ENCODE peak calls at places on chromosomes 13 and 19, in seven cellular contexts. I is stomach, D is uterus, C is IMR-90, L is A549, M is heart left ventricle, H is ovary. Y is an unnamed sample. For H3K9me3, the result is how much of the 10 kb centered on the place peaks cover.

GRCh38 chr13:97276862-97277269 is 54.7 kb downstream of the MBNL2 start:
- DNase-seq in I (no peak), M (no peak), L (no peak), H (no peak), C (no peak), D (no peak), Y (no peak)

GRCh38 chr19:56720281-56720680 is 48.7 kb upstream of the ZNF835 start:
- DNase-seq in H (peak), D (peak), C (no peak), I (no peak), M (no peak), L (no peak), Y (no peak)

GRCh38 chr19:57171551-57172081 is 4.3 kb upstream of the DUXA start:
- DNase-seq in I (no peak), H (peak), L (peak), M (peak), C (peak), D (peak), Y (no peak)

GRCh38 chr19:29624489-29625210 is 18.6 kb downstream of the POP4 start:
- DNase-seq in I (no peak), L (no peak), H (no peak), M (no peak), C (peak), D (no peak), Y (no peak)

GRCh38 chr13:111897178-111897845 is 169.6 kb upstream of the SOX1 start:
- DNase-seq in D (no peak), I (no peak), L (no peak), H (no peak), M (no peak), C (no peak), Y (no peak)

GRCh38 chr13:73038064-73038463 is 20.7 kb upstream of the KLF5 start:
- DNase-seq in I (no peak), C (no peak), D (no peak), M (no peak), L (no peak), H (no peak), Y (no peak)

GRCh38 chr13:26325876-26326275 is 71.9 kb downstream of the CDK8 start:
- DNase-seq in H (no peak), C (peak), M (no peak), I (no peak), D (no peak), L (no peak), Y (no peak)

GRCh38 chr19:15328312-15328711 is 4.0 kb downstream of the BRD4 start:
- DNase-seq in L (no peak), M (no peak), C (no peak), I (no peak), H (no peak), D (no peak), Y (no peak)

GRCh38 chr13:82330499-82330898 is 1551.8 kb downstream of the SLITRK1 start:
- DNase-seq in D (no peak), M (no peak), H (no peak), C (no peak), L (no peak), I (no peak), Y (no peak)

GRCh38 chr13:35953537-35954206 is 177.5 kb downstream of the DCLK1 start:
- DNase-seq in C (peak), D (peak), H (peak), I (peak), M (peak), L (peak), Y (no peak)

GRCh38 chr19:34975056-34975455 is 11.0 kb upstream of the ZNF792 start:
- DNase-seq in C (no peak), L (no peak), M (no peak), D (no peak), I (no peak), H (no peak), Y (no peak)

GRCh38 chr13:24629320-24629719 is 50.9 kb upstream of the ATP12A start:
- DNase-seq in L (no peak), H (no peak), D (no peak), M (no peak), I (no peak), C (no peak), Y (no peak)

GRCh38 chr13:33179463-33179862 is 106.1 kb downstream of the STARD13 start:
- DNase-seq in C (no peak), H (no peak), M (no peak), D (no peak), L (no peak), I (no peak), Y (no peak)

GRCh38 chr19:45107621-45108170 is 14.7 kb downstream of the PPP1R37 start:
- DNase-seq in L (no peak), D (no peak), H (no peak), C (no peak), I (no peak), M (no peak), Y (no peak)

GRCh38 chr13:95323930-95324662 is 22.8 kb upstream of the ABCC4 start:
- DNase-seq in I (no peak), L (no peak), D (no peak), H (no peak), M (no peak), C (no peak), Y (no peak)

GRCh38 chr13:85558118-85558517 is 241.1 kb downstream of the SLITRK6 start:
- DNase-seq in D (no peak), I (no peak), M (no peak), L (no peak), C (no peak), H (no peak), Y (no peak)

GRCh38 chr13:46575843-46576242 is 22.9 kb downstream of the LRCH1 start:
- DNase-seq in C (peak), I (no peak), M (peak), D (no peak), H (no peak), L (no peak), Y (no peak)

GRCh38 chr13:33543631-33544030 is 258.1 kb upstream of the STARD13 start:
- DNase-seq in D (no peak), M (no peak), H (no peak), L (no peak), I (no peak), C (no peak), Y (no peak)

GRCh38 chr19:51546650-51547396 is 15.4 kb upstream of the SIGLEC6 start:
- DNase-seq in D (no peak), L (no peak), C (peak), M (no peak), I (no peak), H (no peak), Y (no peak)

GRCh38 chr13:30165791-30166190 is 141.6 kb downstream of the KATNAL1 start:
- DNase-seq in L (no peak), M (no peak), H (no peak), I (no peak), D (no peak), C (no peak), Y (no peak)

GRCh38 chr19:18340237-18340989 is at the start of gene PGPEP1:
- DNase-seq in M (peak), L (no peak), H (peak), D (peak), C (peak), I (peak), Y (no peak)

GRCh38 chr19:8023371-8023770 is 17.9 kb upstream of the ELAVL1 start:
- DNase-seq in M (no peak), D (no peak), C (no peak), H (no peak), I (no peak), L (no peak), Y (no peak)

GRCh38 chr13:100550433-100550832 is 38.2 kb downstream of the GGACT start:
- DNase-seq in M (no peak), L (no peak), C (peak), I (no peak), H (peak), D (peak), Y (no peak)

GRCh38 chr13:113558461-113558860 is 26.1 kb upstream of the TFDP1 start:
- DNase-seq in C (no peak), I (peak), M (no peak), D (no peak), L (no peak), H (no peak), Y (no peak)

GRCh38 chr19:39871362-39871761 is 25.2 kb upstream of the FBL start:
- DNase-seq in H (no peak), M (no peak), L (no peak), C (no peak), D (no peak), I (no peak), Y (no peak)

GRCh38 chr19:3270908-3271307 is 46.4 kb downstream of the CELF5 start:
- DNase-seq in D (no peak), L (no peak), I (no peak), H (no peak), M (no peak), C (peak), Y (no peak)

GRCh38 chr19:11480927-11481776 is at the start of gene ELAVL3:
- DNase-seq in I (no peak), C (no peak), M (no peak), D (no peak), L (no peak), H (no peak), Y (no peak)

GRCh38 chr13:38226496-38226895 is 123.2 kb upstream of the UFM1 start:
- DNase-seq in I (no peak), C (no peak), M (no peak), D (no peak), L (no peak), H (no peak), Y (no peak)

GRCh38 chr13:38223093-38223492 is 126.6 kb upstream of the UFM1 start:
- DNase-seq in L (no peak), C (peak), H (no peak), D (peak), M (no peak), I (no peak), Y (no peak)

GRCh38 chr13:38228322-38228721 is 121.3 kb upstream of the UFM1 start:
- DNase-seq in I (no peak), L (no peak), M (no peak), C (no peak), D (no peak), H (no peak), Y (no peak)
- H3K4me3 ChIP-seq in I (no peak), L (no peak), M (no peak), C (no peak), D (no peak), H (no peak), Y (no peak)

GRCh38 chr19:867855-868457 is 8.5 kb downstream of the CFD start:
- DNase-seq in D (no peak), L (no peak), I (no peak), C (no peak), M (no peak), H (no peak), Y (no peak)
- H3K9me3 ChIP-seq in D (under half), L (under half), I (under half), C (under half), M (under half), H (under half), Y (under half)

GRCh38 chr19:41919948-41920712 is 8.1 kb downstream of the ERFL start:
- DNase-seq in C (no peak), M (no peak), H (no peak), I (no peak), L (no peak), D (no peak), Y (no peak)
- TF ChIP-seq POLR2A in C (no peak), M (no peak), H (no peak), I (no peak), L (no peak), D (no peak), Y (no peak)

GRCh38 chr19:49513746-49514118 is 1.3 kb downstream of the FCGRT start:
- DNase-seq in H (no peak), M (no peak), I (no peak), D (no peak), C (no peak), L (no peak), Y (no peak)
- H3K4me3 ChIP-seq in H (peak), M (peak), I (peak), D (no peak), C (peak), L (peak), Y (peak)

DNA sequence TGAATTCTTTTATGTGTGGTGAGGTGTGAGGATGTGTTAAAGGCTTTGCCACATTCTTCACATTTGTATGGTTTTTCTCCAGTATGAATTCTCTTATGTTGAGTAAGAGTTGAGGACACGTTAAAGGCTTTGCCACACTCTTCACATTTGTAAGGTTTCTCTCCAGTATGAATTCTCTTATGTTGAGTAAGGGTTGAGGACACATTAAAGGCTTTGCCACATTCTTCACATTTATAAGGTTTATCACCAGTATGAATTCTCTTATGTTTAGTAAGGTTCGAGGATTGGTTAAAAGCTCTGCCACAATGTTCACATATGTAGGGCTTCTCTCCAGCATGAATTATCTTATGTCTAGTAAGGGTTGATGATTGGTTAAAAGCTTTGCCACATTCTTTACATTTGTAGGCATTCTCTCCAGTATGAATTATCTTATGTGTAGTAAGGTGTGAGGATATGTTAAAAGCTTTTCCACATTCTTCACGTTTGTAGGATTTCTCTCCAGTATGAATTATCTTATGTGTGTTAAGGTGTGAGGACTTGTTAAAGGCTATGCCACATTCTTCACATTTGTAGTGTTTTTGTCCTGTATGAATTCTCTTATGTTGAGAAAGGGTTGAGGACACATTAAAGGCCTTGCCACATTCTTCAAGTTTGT is 27.1 kb downstream of the ZNF724 start:
- DNase-seq in I (no peak), D (no peak), C (no peak), H (no peak), L (no peak), M (no peak), Y (no peak)
- H3K9me3 ChIP-seq in I (half or more), D (under half), C (half or more), H (under half), L (half or more), M (under half), Y (half or more)

Y was measured in esophagus squamous epithelium.